ENCODE peak calls at places on chromosomes 7 and 10, in six cellular contexts. H is GM04504; M is activated naive CD4-positive, alpha-beta T cell; F is activated effector memory CD4-positive, alpha-beta T cell treated with Interleukin-2 at 50 U/mL for 16 hours; O is hepatic stellate cell; J is cardiac fibroblast. Y is an unnamed sample.

GRCh38 chr7:5693529-5693928 is 87.9 kb downstream of the RNF216 start:
- DNase-seq in M (no peak), H (no peak), O (no peak), J (peak), F (no peak), Y (no peak)

GRCh38 chr10:73614711-73615110 is 23.6 kb upstream of the USP54 start:
- DNase-seq in H (no peak), F (no peak), J (no peak), O (no peak), M (no peak), Y (no peak)

GRCh38 chr7:106086062-106086461 is 26.1 kb downstream of the SYPL1 start:
- DNase-seq in M (no peak), F (no peak), J (no peak), O (no peak), H (no peak), Y (no peak)

GRCh38 chr10:108471420-108471819 is 1306.9 kb upstream of the SORCS1 start:
- DNase-seq in M (no peak), O (no peak), F (no peak), H (no peak), J (no peak), Y (no peak)

GRCh38 chr7:31761646-31762045 is 74.6 kb downstream of the PPP1R17 start:
- DNase-seq in H (no peak), F (no peak), J (peak), O (no peak), M (no peak), Y (no peak)

GRCh38 chr10:70101668-70102067 is 31.0 kb downstream of the AIFM2 start:
- DNase-seq in M (no peak), J (no peak), H (no peak), O (no peak), F (no peak), Y (no peak)

GRCh38 chr7:138934861-138935260 is 46.3 kb downstream of the KIAA1549 start:
- DNase-seq in H (no peak), M (no peak), J (peak), O (no peak), F (no peak), Y (no peak)

GRCh38 chr10:126433351-126433750 is 45.1 kb upstream of the ADAM12 start:
- DNase-seq in M (no peak), F (no peak), O (no peak), H (no peak), J (no peak), Y (no peak)

GRCh38 chr7:50393076-50393475 is 57.1 kb downstream of the FIGNL1 start:
- DNase-seq in J (no peak), H (no peak), O (no peak), M (no peak), F (no peak), Y (no peak)

GRCh38 chr7:121755286-121755685 is 117.7 kb upstream of the PTPRZ1 start:
- DNase-seq in F (no peak), O (no peak), M (no peak), H (no peak), J (peak), Y (no peak)

GRCh38 chr10:22002531-22003110 is 909 bp downstream of the DNAJC1 start:
- DNase-seq in F (no peak), J (peak), M (peak), H (no peak), O (peak), Y (no peak)

GRCh38 chr10:132111121-132111731 is 45.5 kb downstream of the JAKMIP3 start:
- DNase-seq in O (no peak), M (no peak), H (no peak), F (no peak), J (no peak), Y (no peak)

GRCh38 chr7:83365746-83366145 is 203.1 kb upstream of the PCLO start:
- DNase-seq in H (no peak), M (no peak), J (peak), F (no peak), O (no peak), Y (no peak)

GRCh38 chr10:89362928-89363327 is 14.9 kb upstream of the IFIT1B start:
- DNase-seq in O (no peak), M (no peak), F (no peak), H (no peak), J (no peak), Y (no peak)

Y was measured in nucleus accumbens.